ENCODE peak calls at places on chromosomes 2 and 18, in five cellular contexts. Y is Peyer's patch, C is pancreas, E is IMR-90, M is lower lobe of right lung. J is an unnamed sample.

GRCh38 chr2:204696124-204696523 is 150.8 kb downstream of the PARD3B start:
- DNase-seq in E (no peak), C (no peak), Y (no peak), M (no peak), J (no peak)

GRCh38 chr2:238155051-238155760 is 3.6 kb upstream of the ERFE start:
- DNase-seq in Y (no peak), M (no peak), C (no peak), E (peak; percentile 92), J (no peak)

GRCh38 chr2:138537170-138537915 is 35.8 kb downstream of the SPOPL start:
- DNase-seq in C (no peak), E (no peak), Y (no peak), M (no peak), J (no peak)

GRCh38 chr2:200673191-200673590 is 87.4 kb downstream of the AOX1 start:
- DNase-seq in Y (no peak), M (no peak), C (no peak), E (no peak), J (no peak)

GRCh38 chr18:38688402-38688801 is 1122.8 kb upstream of the CELF4 start:
- DNase-seq in M (no peak), Y (no peak), E (no peak), C (no peak), J (no peak)

GRCh38 chr18:77102246-77103040 is 30.1 kb downstream of the MBP start:
- DNase-seq in E (peak; percentile 93), Y (no peak), C (no peak), M (no peak), J (peak; percentile 48)

GRCh38 chr18:39062426-39062825 is 1496.8 kb upstream of the CELF4 start:
- DNase-seq in M (no peak), Y (no peak), C (no peak), E (no peak), J (no peak)

GRCh38 chr2:47269316-47270232 is 114.5 kb upstream of the STPG4 start:
- DNase-seq in E (peak; percentile 99), C (no peak), Y (no peak), M (peak; percentile 50), J (no peak)

GRCh38 chr18:60413944-60414547 is 41.5 kb upstream of the MC4R start:
- DNase-seq in E (peak; percentile 7), C (no peak), M (no peak), Y (no peak), J (no peak)

GRCh38 chr18:46324556-46324955 is 220.4 kb downstream of the HAUS1 start:
- DNase-seq in C (no peak), E (peak; percentile 62), M (no peak), Y (no peak), J (no peak)

DNA sequence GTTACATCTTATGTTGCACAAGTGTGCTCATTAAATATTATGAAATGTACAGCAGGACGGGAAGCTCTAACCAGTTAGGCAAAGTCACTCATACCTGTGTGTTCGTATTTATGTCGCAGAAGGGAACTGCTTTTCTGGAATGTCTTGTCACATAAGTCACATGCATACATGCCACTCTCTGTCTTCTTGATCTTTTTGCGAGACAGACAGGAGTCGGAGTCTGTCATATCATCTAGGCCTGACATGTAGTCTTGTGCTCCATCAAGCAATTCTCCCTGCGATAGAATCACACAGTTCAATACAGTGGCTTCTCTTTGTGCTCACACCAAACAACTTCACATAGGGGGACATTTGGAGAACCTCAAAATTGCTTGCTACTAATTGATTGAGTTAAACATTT is 123.6 kb downstream of the ZEB2 start:
- DNase-seq in Y (no peak), C (no peak), M (no peak), E (no peak), J (no peak)
- H3K36me3 ChIP-seq in Y (peaks cover 17% of the 10 kb centered on the region), C (no peaks in the 10 kb centered on the region), M (peaks cover 94% of the 10 kb centered on the region), E (peaks cover 47% of the 10 kb centered on the region), J (no peaks in the 10 kb centered on the region)

DNA sequence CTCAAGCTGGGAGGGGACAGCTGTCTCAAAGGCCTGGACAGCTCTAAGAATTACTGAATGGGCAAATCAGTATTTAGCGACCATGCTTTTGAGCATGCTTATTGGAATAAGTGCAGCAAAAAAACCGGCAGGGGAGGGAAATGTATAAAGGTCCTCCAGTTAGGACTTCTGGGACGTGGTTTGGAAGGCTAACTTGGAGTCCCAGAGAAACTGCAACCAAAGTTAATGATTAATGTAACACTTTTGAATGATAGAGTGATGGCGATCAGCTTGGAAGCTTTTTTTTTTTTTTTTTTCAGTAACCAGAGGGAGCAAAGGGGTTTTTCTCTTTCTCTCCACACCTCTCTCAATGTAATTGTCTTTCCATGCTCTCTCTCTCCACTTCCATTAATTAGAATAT is 890.6 kb upstream of the POU3F3 start:
- DNase-seq in C (no peak), Y (no peak), M (no peak), E (no peak), J (no peak)
- H3K9me3 ChIP-seq in C (no peaks in the 10 kb centered on the region), Y (no peaks in the 10 kb centered on the region), M (peaks cover 3% of the 10 kb centered on the region), E (peaks cover 10% of the 10 kb centered on the region), J (no peaks in the 10 kb centered on the region)

DNA sequence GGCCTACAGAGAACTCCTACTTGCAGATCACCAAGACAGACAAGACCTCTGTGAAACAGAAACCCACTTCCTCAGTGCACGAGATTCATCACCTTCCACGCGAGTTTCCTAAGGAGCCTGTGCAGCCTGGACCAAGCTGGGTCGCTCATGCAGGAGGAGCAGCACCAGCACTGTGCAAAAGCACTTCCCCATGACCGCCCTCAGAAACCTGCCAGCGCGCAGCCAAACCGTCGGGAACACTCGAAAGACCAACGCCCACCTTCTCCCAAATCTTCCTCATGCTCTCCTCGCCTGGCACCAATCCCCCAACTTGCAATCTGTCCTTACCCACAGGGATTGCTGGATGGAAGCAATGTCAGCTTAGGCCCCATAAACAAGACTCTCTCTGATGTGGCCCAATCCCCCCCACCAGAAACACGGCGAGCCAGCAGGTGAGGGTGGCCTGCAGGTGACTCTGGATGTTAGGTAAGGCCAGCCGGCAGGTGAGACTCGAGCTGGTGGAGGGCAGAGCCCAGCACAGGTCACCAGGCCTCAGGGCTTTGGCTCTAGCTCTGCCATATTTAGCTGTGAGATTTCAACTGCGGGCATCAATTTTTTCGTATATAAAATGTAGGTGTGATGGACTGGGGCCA is 69.4 kb downstream of the PXDN start:
- DNase-seq in Y (no peak), M (peak; percentile 39), C (no peak), E (no peak), J (no peak)
- H3K36me3 ChIP-seq in Y (peaks cover 14% of the 10 kb centered on the region), M (peaks cover 65% of the 10 kb centered on the region), C (no peaks in the 10 kb centered on the region), E (peaks cover 76% of the 10 kb centered on the region), J (no peaks in the 10 kb centered on the region)

GRCh38 chr2:95215018-95215612 is 7.8 kb downstream of the ZNF892 start:
- DNase-seq in C (no peak), E (no peak), M (no peak), Y (no peak), J (no peak)
- H3K9me3 ChIP-seq in C (peaks cover 3% of the 10 kb centered on the region), E (peaks cover 67% of the 10 kb centered on the region), M (peaks cover 98% of the 10 kb centered on the region), Y (no peaks in the 10 kb centered on the region), J (peaks cover 36% of the 10 kb centered on the region)

DNA sequence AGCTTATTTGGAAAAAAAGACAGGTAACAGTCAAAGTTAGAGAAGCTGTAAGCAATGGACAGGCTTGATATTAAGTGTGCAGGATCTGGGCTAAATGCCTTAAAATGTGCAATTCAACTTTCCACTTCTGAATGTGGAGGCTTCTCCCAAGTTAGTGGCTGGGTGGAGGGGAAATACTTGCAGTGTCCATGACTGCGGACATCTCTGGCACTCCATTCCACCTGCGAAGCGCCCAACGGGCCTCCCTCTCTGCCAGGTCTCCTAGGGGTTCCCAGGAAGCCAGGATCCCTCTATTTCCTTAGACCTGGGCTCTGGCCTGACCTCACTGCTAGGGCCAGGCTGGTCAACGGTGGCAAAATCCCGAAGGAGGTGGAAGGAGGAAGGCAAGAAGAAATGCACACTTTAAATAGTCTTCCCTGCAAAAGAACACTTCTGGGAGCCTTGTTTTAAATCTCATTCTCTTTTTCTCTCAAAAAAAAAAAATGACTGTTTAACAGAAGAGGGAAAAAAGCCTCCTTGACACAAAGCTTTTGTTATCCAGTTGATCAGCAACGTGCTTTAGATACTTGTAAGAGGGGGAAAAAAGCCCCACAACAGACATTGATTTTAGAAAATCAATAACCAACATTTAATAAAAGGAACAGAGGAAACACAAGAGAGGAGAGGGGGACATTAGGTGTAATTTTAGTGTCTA is 5.0 kb downstream of the ZEB2 start:
- DNase-seq in E (no peak), C (no peak), M (no peak), Y (no peak), J (no peak)
- H3K36me3 ChIP-seq in E (no peaks in the 10 kb centered on the region), C (no peaks in the 10 kb centered on the region), M (peaks cover 3% of the 10 kb centered on the region), Y (no peaks in the 10 kb centered on the region), J (no peaks in the 10 kb centered on the region)

GRCh38 chr2:123085479-123085878 is 939.6 kb upstream of the CNTNAP5 start:
- DNase-seq in M (no peak), E (no peak), C (no peak), Y (no peak), J (no peak)

GRCh38 chr2:123091471-123091870 is 933.6 kb upstream of the CNTNAP5 start:
- DNase-seq in Y (no peak), E (no peak), C (no peak), M (no peak), J (no peak)

DNA sequence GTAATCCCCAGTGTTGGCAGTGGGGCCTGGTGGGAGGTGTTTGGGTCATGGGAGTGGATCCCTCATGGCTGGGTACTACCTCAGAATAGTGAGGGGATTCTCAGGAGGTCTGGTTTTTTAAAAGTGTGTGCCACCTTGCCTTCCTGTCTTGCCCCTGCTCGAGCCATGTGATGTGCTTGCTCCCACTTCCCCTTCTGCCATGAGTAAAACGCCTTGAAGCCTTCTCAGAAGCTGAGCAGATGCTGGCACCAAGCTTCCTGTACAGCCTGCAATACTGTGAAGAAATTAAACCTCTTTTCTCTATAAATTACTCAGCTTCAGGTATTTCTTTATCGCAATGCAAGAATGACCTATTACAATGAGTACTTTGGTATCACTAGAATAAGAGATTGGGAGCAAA is 938.5 kb upstream of the CNTNAP5 start:
- DNase-seq in Y (no peak), E (no peak), C (no peak), M (no peak), J (no peak)
- H3K9me3 ChIP-seq in Y (no peaks in the 10 kb centered on the region), E (peaks cover 5% of the 10 kb centered on the region), C (no peaks in the 10 kb centered on the region), M (no peaks in the 10 kb centered on the region), J (no peaks in the 10 kb centered on the region)

J was measured in naive thymus-derived CD4-positive, alpha-beta T cell.